ENCODE peak calls at places on chromosomes 4 and X, in six cellular contexts. L is M059J; R is neuronal stem cell; D is activated T-helper 1 cell treated with Interleukin-2 at 50 U/mL for 16 hours; S is Calu3; A is stimulated activated effector memory CD8-positive, alpha-beta T cell treated with anti-CD3 and anti-CD28 coated beads, Interleukin-12 subunit alpha, Interleukin-12 subunit beta, amount 100 ng/mL, for 72 hours. U is an unnamed sample.

GRCh38 chr4:1396806-1397455 is 9.3 kb downstream of the NKX1-1 start:
- DNase-seq in L (no peak), R (no peak), D (no peak), S (no peak), A (no peak), U (no peak)

GRCh38 chrX:47649302-47649701 is 1.1 kb downstream of the ELK1 start:
- DNase-seq in L (no peak), R (no peak), D (no peak), S (no peak), A (no peak), U (no peak)

GRCh38 chr4:138242076-138242829 is at the start of gene SLC7A11:
- DNase-seq in L (peak; percentile 96), R (peak; percentile 78), D (no peak), S (peak; percentile 79), A (no peak), U (no peak)

GRCh38 chr4:61556277-61556676 is 356.2 kb downstream of the ADGRL3 start:
- DNase-seq in L (no peak), R (no peak), D (no peak), S (peak; percentile 5), A (no peak), U (no peak)

GRCh38 chr4:82268050-82268825 is 105.6 kb downstream of the HNRNPD start:
- DNase-seq in L (peak; percentile 39), R (peak; percentile 60), D (peak; percentile 18), S (peak; percentile 44), A (no peak), U (peak; percentile 13)

GRCh38 chr4:212438-213174 is 88.3 kb downstream of the ZNF718 start:
- DNase-seq in L (no peak), R (peak; percentile 75), D (no peak), S (no peak), A (no peak), U (no peak)

GRCh38 chr4:57156242-57156990 is 46.2 kb upstream of the IGFBP7 start:
- DNase-seq in L (peak; percentile 79), R (no peak), D (no peak), S (no peak), A (no peak), U (no peak)

GRCh38 chr4:37908488-37909343 is 17.8 kb downstream of the TBC1D1 start:
- DNase-seq in L (peak; percentile 79), R (no peak), D (no peak), S (no peak), A (no peak), U (no peak)

GRCh38 chr4:140876597-140877364 is 120.6 kb upstream of the TBC1D9 start:
- DNase-seq in L (peak; percentile 20), R (no peak), D (no peak), S (no peak), A (no peak), U (no peak)

GRCh38 chr4:184347251-184348239 is 126.8 kb downstream of the IRF2 start:
- DNase-seq in L (peak; percentile 46), R (peak; percentile 62), D (no peak), S (peak; percentile 67), A (no peak), U (no peak)

GRCh38 chr4:54185871-54186270 is 43.2 kb upstream of the PDGFRA start:
- DNase-seq in L (no peak), R (no peak), D (no peak), S (no peak), A (no peak), U (no peak)

GRCh38 chr4:14744346-14744745 is 257.9 kb upstream of the CPEB2 start:
- DNase-seq in L (no peak), R (no peak), D (no peak), S (no peak), A (no peak), U (no peak)

GRCh38 chr4:37517326-37517725 is 168.8 kb downstream of the RELL1 start:
- DNase-seq in L (peak; percentile 24), R (no peak), D (no peak), S (no peak), A (no peak), U (no peak)

GRCh38 chr4:2363056-2363719 is 55.3 kb downstream of the ZFYVE28 start:
- DNase-seq in L (no peak), R (no peak), D (no peak), S (no peak), A (no peak), U (no peak)

GRCh38 chrX:143633530-143634372 is 2.1 kb downstream of the SLITRK4 start:
- DNase-seq in L (no peak), R (peak; percentile 18), D (no peak), S (no peak), A (no peak), U (no peak)

GRCh38 chrX:10755477-10756334 is 135.3 kb upstream of the MID1 start:
- DNase-seq in L (peak; percentile 79), R (peak; percentile 43), D (no peak), S (peak; percentile 6), A (no peak), U (no peak)

GRCh38 chrX:134780908-134781307 is 122.6 kb upstream of the PLAC1 start:
- DNase-seq in L (no peak), R (no peak), D (no peak), S (no peak), A (no peak), U (no peak)

GRCh38 chr4:4559596-4559995 is 17.7 kb upstream of the STX18 start:
- DNase-seq in L (peak; percentile 46), R (no peak), D (no peak), S (peak; percentile 10), A (no peak), U (no peak)

GRCh38 chrX:131187234-131187633 is 101.9 kb downstream of the IGSF1 start:
- DNase-seq in L (no peak), R (no peak), D (no peak), S (no peak), A (no peak), U (no peak)

GRCh38 chrX:17525762-17526555 is 151.0 kb downstream of the NHS start:
- DNase-seq in L (no peak), R (no peak), D (no peak), S (no peak), A (no peak), U (no peak)

GRCh38 chrX:150940844-150941495 is 42.2 kb upstream of the HMGB3 start:
- DNase-seq in L (no peak), R (no peak), D (no peak), S (no peak), A (no peak), U (no peak)

GRCh38 chr4:36269116-36269515 is 12.3 kb upstream of the DTHD1 start:
- DNase-seq in L (no peak), R (no peak), D (peak; percentile 10), S (no peak), A (no peak), U (no peak)

GRCh38 chr4:6733358-6734164 is 17.6 kb downstream of the BLOC1S4 start:
- DNase-seq in L (no peak), R (no peak), D (no peak), S (no peak), A (no peak), U (no peak)

U was measured in stimulated activated CD4-positive, alpha-beta T cell treated with anti-CD3 and anti-CD28 coated beads, TNF-alpha, amount 100 ng/mL, for 24 hours.